ENCODE peak calls at places on chromosomes 2 and 18, in ten cellular contexts. H is spleen, K is tibial nerve, W is prostate gland, Z is H54, L is ovary, Y is HepG2, T is esophagus squamous epithelium, B is IMR-90, X is uterus. F is an unnamed sample.

GRCh38 chr2:197307236-197307932 is 3.2 kb downstream of the ANKRD44 start:
- DNase-seq in H (no peak), K (no peak), W (no peak), Z (no peak), L (no peak), Y (no peak), T (no peak), B (no peak), X (no peak), F (no peak)

GRCh38 chr2:1836321-1836860 is 92.1 kb upstream of the PXDN start:
- DNase-seq in H (no peak), K (no peak), W (no peak), Z (no peak), L (no peak), Y (no peak), T (no peak), B (no peak), X (no peak), F (no peak)

GRCh38 chr18:3346487-3346886 is 84.6 kb downstream of the MYL12B start:
- DNase-seq in H (no peak), K (no peak), W (no peak), Z (no peak), L (no peak), Y (no peak), T (no peak), B (peak; percentile 47), X (no peak), F (no peak)

GRCh38 chr2:211035548-211036185 is 479.3 kb downstream of the CPS1 start:
- DNase-seq in H (no peak), K (peak; percentile 24), W (no peak), Z (no peak), L (no peak), Y (peak; percentile 47), T (no peak), B (peak; percentile 4), X (no peak), F (peak; percentile 2)

GRCh38 chr2:180077295-180077906 is 70.3 kb upstream of the CWC22 start:
- DNase-seq in H (no peak), K (no peak), W (no peak), Z (no peak), L (no peak), Y (peak; percentile 5), T (no peak), B (peak; percentile 22), X (no peak), F (no peak)

GRCh38 chr18:46718501-46719341 is 38.1 kb downstream of the ST8SIA5 start:
- DNase-seq in H (no peak), K (no peak), W (no peak), Z (peak; percentile 41), L (no peak), Y (no peak), T (no peak), B (peak; percentile 68), X (no peak), F (no peak)

GRCh38 chr2:46074501-46074900 is 222.7 kb upstream of the EPAS1 start:
- DNase-seq in H (no peak), K (no peak), W (no peak), Z (no peak), L (no peak), Y (no peak), T (no peak), B (no peak), X (no peak), F (no peak)

GRCh38 chr2:172276961-172277360 is 150.4 kb upstream of the ITGA6 start:
- DNase-seq in H (no peak), K (no peak), W (no peak), Z (no peak), L (no peak), Y (no peak), T (no peak), B (no peak), X (no peak), F (no peak)

GRCh38 chr2:43399515-43400245 is 173.3 kb upstream of the ZFP36L2 start:
- DNase-seq in H (no peak), K (no peak), W (no peak), Z (no peak), L (no peak), Y (no peak), T (no peak), B (peak; percentile 87), X (peak; percentile 61), F (no peak)

GRCh38 chr2:39531220-39531777 is 94.2 kb upstream of the MAP4K3 start:
- DNase-seq in H (no peak), K (no peak), W (no peak), Z (no peak), L (no peak), Y (no peak), T (no peak), B (no peak), X (no peak), F (no peak)

GRCh38 chr2:219576505-219577388 is 4.6 kb downstream of the INHA start:
- DNase-seq in H (no peak), K (no peak), W (no peak), Z (no peak), L (peak; percentile 75), Y (peak; percentile 100), T (no peak), B (peak; percentile 13), X (no peak), F (no peak)

GRCh38 chr2:18432999-18433398 is 127.5 kb downstream of the RDH14 start:
- DNase-seq in H (no peak), K (no peak), W (no peak), Z (no peak), L (no peak), Y (no peak), T (no peak), B (no peak), X (no peak), F (no peak)

GRCh38 chr2:233025706-233026105 is 6.8 kb upstream of the NEU2 start:
- DNase-seq in H (peak; percentile 24), K (no peak), W (no peak), Z (no peak), L (no peak), Y (no peak), T (no peak), B (no peak), X (no peak), F (no peak)

GRCh38 chr2:96136123-96136720 is 2.1 kb downstream of the ASTL start:
- DNase-seq in H (no peak), K (no peak), W (no peak), Z (no peak), L (no peak), Y (no peak), T (no peak), B (no peak), X (no peak), F (no peak)

GRCh38 chr2:14996306-14997014 is 363.9 kb downstream of the LRATD1 start:
- DNase-seq in H (no peak), K (no peak), W (no peak), Z (no peak), L (no peak), Y (no peak), T (no peak), B (no peak), X (no peak), F (no peak)

GRCh38 chr18:686339-687111 is 25.9 kb downstream of the ENOSF1 start:
- DNase-seq in H (no peak), K (no peak), W (no peak), Z (no peak), L (no peak), Y (no peak), T (no peak), B (peak; percentile 23), X (no peak), F (peak; percentile 35)

GRCh38 chr18:22471546-22472131 is 53.9 kb upstream of the CTAGE1 start:
- DNase-seq in H (no peak), K (no peak), W (no peak), Z (no peak), L (no peak), Y (no peak), T (no peak), B (peak; percentile 64), X (no peak), F (no peak)
- TF ChIP-seq POLR2A in H (no peak), K (no peak), W (no peak), Z (no peak), L (no peak), Y (no peak), T (no peak), B (no peak), X (no peak), F (no peak)

DNA sequence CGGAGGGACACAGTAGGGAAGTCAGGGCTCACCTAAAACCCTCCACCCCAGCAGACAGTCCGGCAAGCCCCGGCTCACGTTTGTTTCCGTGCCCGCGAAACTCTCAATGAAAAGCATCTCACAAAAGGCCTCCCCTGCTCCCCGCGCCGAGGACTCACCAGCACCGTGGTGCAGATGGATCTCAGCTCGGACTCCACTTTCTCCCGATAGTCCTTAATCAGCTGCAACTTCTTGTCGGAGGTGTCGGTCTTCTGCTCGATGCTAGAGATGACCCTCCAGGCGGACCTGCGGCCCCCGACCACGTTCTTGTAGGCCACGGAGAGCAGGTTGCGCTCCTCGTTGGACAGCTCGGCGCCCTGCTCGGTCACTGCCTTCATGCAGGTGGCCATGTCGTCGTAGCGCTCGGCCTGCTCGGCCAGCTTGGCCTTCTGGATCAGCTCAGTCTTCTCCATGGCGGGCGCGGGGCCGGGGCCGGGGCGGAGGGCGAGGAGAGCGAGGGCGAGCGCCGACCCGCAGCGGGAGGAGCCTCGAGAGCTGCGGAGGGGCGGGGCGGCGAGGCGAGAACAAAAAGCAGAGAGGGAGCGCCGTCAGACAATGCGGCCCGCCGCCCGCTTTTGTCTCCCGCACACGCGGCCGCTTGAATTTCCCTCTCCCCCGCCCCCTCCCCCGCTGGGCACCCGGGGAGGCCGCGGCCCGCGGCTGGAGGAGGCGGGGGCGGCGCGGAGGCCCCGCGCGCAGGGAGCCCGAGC is 622 bp downstream of the YWHAQ start:
- DNase-seq in H (peak; percentile 95), K (peak; percentile 55), W (peak; percentile 59), Z (no peak), L (peak; percentile 80), Y (peak; percentile 73), T (no peak), B (peak; percentile 53), X (peak; percentile 71), F (peak; percentile 87)
- TF ChIP-seq POLR2A in H (no peak), K (no peak), W (peak; percentile 23), Z (peak; percentile 7), L (no peak), Y (peak; percentile 67), T (no peak), B (peak; percentile 9), X (no peak), F (no peak)

GRCh38 chr18:9216459-9216858 is 79.9 kb downstream of the ANKRD12 start:
- DNase-seq in H (no peak), K (no peak), W (no peak), Z (no peak), L (no peak), Y (no peak), T (no peak), B (no peak), X (no peak), F (no peak)
- TF ChIP-seq POLR2A in H (no peak), K (no peak), W (no peak), Z (no peak), L (no peak), Y (no peak), T (no peak), B (no peak), X (no peak), F (no peak)

DNA sequence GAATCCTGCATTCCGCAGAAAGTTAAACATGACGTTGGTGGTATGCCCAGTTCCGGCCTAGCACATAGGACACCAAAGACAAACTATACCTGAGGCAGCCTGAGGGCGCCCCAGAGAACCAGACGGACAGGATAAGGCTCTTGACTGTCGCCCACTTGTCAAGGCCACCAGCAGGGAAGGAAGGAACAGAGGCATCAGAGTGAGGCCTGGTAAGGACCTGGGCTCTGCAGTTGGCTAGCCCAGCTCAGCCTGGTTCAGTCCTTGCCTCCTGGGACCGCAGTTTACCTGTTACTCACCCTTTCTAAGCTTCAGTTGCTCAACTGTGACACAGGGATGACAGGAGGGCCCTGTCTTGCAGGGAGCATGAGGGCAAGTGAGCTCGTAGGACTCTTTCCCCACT is 82.1 kb downstream of the ACTR2 start:
- DNase-seq in H (no peak), K (no peak), W (peak; percentile 86), Z (no peak), L (no peak), Y (no peak), T (no peak), B (no peak), X (no peak), F (no peak)
- TF ChIP-seq POLR2A in H (no peak), K (no peak), W (no peak), Z (no peak), L (no peak), Y (no peak), T (no peak), B (no peak), X (no peak), F (no peak)